ENCODE peak calls at places on chromosomes 16 and 17, in four cellular contexts. V, Y, O and D are unnamed samples.

GRCh38 chr17:72778161-72779151 is 314.0 kb downstream of the SLC39A11 start:
- DNase-seq in V (no peak), Y (no peak), O (no peak), D (no peak)

GRCh38 chr16:29990883-29991570 is 4.4 kb downstream of the HIRIP3 start:
- DNase-seq in V (no peak), Y (no peak), O (no peak), D (no peak)

GRCh38 chr17:80891096-80892018 is 100.3 kb upstream of the CHMP6 start:
- DNase-seq in V (no peak), Y (peak), O (peak), D (peak)

GRCh38 chr16:886084-886543 is 84.7 kb downstream of the LMF1 start:
- DNase-seq in V (peak), Y (peak), O (peak), D (no peak)

GRCh38 chr16:74752258-74752657 is 22.4 kb downstream of the FA2H start:
- DNase-seq in V (no peak), Y (no peak), O (no peak), D (peak)

GRCh38 chr16:7140899-7141298 is 191.7 kb upstream of the RBFOX1 start:
- DNase-seq in V (no peak), Y (no peak), O (no peak), D (peak)

GRCh38 chr17:42279776-42280630 is 3.8 kb upstream of the STAT5B start:
- DNase-seq in V (no peak), Y (no peak), O (no peak), D (no peak)

GRCh38 chr16:65070831-65071230 is 51.0 kb downstream of the CDH11 start:
- DNase-seq in V (peak), Y (peak), O (peak), D (peak)

GRCh38 chr16:50464325-50465290 is 83.6 kb upstream of the NKD1 start:
- DNase-seq in V (no peak), Y (no peak), O (no peak), D (no peak)
- H4K91ac ChIP-seq in V (no peak), Y (no peak), O (no peak), D (no peak)

GRCh38 chr17:50259484-50260324 is 14.6 kb upstream of the TMEM92 start:
- DNase-seq in V (no peak), Y (no peak), O (no peak), D (no peak)
- H3K23ac ChIP-seq in V (no peak), Y (no peak), O (peak), D (no peak)

DNA sequence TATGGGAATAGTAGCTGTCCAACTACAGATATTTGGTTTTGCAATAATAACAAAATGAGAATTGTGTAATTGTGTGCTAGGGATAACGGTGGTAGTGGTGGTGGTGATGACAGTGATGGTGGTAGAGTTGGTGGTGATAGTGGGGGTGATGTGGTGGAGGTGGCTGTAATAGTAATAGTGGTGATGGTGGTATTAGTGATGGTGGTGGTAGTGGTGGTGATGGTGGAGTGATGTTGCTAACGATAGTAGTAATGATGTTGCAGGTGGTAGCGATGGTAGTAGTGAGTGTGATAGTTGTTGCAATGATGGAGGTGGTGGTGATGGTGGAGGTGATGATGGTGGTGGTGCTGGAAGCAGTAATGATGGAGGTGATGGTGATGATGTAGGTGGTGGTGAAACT is 94.4 kb downstream of the HS3ST3B1 start:
- DNase-seq in V (no peak), Y (no peak), O (no peak), D (no peak)
- H4K91ac ChIP-seq in V (no peak), Y (no peak), O (no peak), D (no peak)

DNA sequence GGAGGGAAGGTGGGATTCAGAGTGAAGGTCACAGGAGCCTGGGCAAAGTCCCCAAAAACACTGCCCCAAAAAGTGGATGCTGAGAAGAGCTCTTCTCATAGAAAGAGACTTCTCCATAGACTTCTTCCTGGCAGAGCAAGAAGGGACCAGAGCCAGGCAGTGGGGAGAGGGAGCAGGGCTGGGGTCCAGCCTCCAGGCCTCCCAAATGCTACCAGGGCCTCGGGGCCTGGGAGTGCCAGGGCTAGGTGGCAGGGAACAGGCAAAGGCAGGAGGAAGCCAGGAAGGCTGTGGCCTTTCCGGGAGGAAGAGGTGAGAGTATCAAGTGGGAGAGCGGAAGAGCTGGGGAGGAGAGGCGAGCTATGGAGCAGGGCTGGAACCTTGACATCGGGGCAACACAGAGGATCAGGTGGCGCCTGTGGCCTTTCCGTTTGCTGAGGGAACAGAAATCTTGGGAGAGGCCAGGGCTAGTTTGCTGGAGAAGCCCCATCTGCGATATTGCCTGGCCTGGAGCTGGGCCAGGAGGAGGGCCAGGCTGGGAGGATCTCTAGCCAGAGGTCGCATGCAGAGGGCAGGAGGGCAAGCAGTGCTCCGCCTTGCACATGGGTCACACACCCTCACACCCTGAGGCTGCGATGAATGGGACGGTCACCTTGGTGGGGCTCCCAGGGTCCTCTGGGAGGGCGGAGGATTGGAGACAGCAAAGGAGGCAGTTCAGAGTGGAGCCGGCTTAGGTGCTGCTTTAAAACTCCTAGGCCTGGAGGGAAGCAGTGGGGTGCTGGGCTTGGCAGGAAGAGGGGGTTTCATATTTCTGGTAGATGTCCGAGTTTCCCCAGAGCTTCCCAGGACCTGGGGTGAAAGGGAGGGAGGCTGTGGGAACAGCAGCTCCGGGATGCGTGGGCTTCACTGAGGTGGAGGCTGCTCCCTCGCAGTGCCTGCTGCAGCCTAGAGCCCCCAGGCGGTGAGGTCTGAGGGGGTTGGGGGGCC is 3.4 kb downstream of the SLC16A5 start:
- DNase-seq in V (no peak), Y (no peak), O (no peak), D (no peak)
- H3K23ac ChIP-seq in V (peak), Y (no peak), O (no peak), D (no peak)